ENCODE peak calls at places on chromosomes 5 and 9, in six cellular contexts. One of them, this sample, is unnamed.

GRCh38 chr5:31412324-31412723 is 119.6 kb downstream of the DROSHA start:
- DNase-seq in GM12878: no peak
- DNase-seq in HepG2: no peak
- DNase-seq in K562: no peak
- DNase-seq in H1: no peak
- DNase-seq in HCT116: no peak
- DNase-seq in this sample: no peak

GRCh38 chr9:114097613-114098020 is 1.5 kb downstream of the KIF12 start:
- DNase-seq in GM12878: no peak
- DNase-seq in HepG2: no peak
- DNase-seq in K562: no peak
- DNase-seq in H1: no peak
- DNase-seq in HCT116: no peak
- DNase-seq in this sample: no peak

GRCh38 chr5:79956173-79956670 is 34.8 kb downstream of the MTX3 start:
- DNase-seq in GM12878: no peak
- DNase-seq in HepG2: no peak
- DNase-seq in K562: no peak
- DNase-seq in H1: no peak
- DNase-seq in HCT116: peak
- DNase-seq in this sample: no peak

GRCh38 chr9:83062653-83063527 is at the start of gene RASEF:
- DNase-seq in GM12878: no peak
- DNase-seq in HepG2: no peak
- DNase-seq in K562: no peak
- DNase-seq in H1: peak
- DNase-seq in HCT116: no peak
- DNase-seq in this sample: peak

GRCh38 chr5:54563083-54563761 is 45.7 kb downstream of the SNX18 start:
- DNase-seq in GM12878: no peak
- DNase-seq in HepG2: no peak
- DNase-seq in K562: no peak
- DNase-seq in H1: no peak
- DNase-seq in HCT116: no peak
- DNase-seq in this sample: no peak

GRCh38 chr5:32712463-32713395 is 1.6 kb downstream of the NPR3 start:
- DNase-seq in GM12878: no peak
- DNase-seq in HepG2: no peak
- DNase-seq in K562: no peak
- DNase-seq in H1: peak
- DNase-seq in HCT116: no peak
- DNase-seq in this sample: no peak

GRCh38 chr5:67672633-67673032 is 476.0 kb upstream of the CD180 start:
- DNase-seq in GM12878: no peak
- DNase-seq in HepG2: no peak
- DNase-seq in K562: no peak
- DNase-seq in H1: no peak
- DNase-seq in HCT116: no peak
- DNase-seq in this sample: no peak

GRCh38 chr5:10679336-10679988 is 81.6 kb downstream of the DAP start:
- DNase-seq in GM12878: no peak
- DNase-seq in HepG2: no peak
- DNase-seq in K562: no peak
- DNase-seq in H1: no peak
- DNase-seq in HCT116: no peak
- DNase-seq in this sample: no peak

GRCh38 chr9:36400332-36401178 is 486 bp upstream of the RNF38 start:
- DNase-seq in GM12878: peak
- DNase-seq in HepG2: peak
- DNase-seq in K562: peak
- DNase-seq in H1: peak
- DNase-seq in HCT116: peak
- DNase-seq in this sample: peak

GRCh38 chr5:124979174-124979573 is 232.7 kb upstream of the ZNF608 start:
- DNase-seq in GM12878: no peak
- DNase-seq in HepG2: no peak
- DNase-seq in K562: no peak
- DNase-seq in H1: no peak
- DNase-seq in HCT116: no peak
- DNase-seq in this sample: peak

GRCh38 chr5:141958773-141959172 is 771 bp upstream of the PCDH12 start:
- DNase-seq in GM12878: no peak
- DNase-seq in HepG2: no peak
- DNase-seq in K562: no peak
- DNase-seq in H1: peak
- DNase-seq in HCT116: no peak
- DNase-seq in this sample: no peak

GRCh38 chr9:27280858-27281257 is 16.1 kb downstream of the EQTN start:
- DNase-seq in GM12878: no peak
- DNase-seq in HepG2: no peak
- DNase-seq in K562: no peak
- DNase-seq in H1: no peak
- DNase-seq in HCT116: no peak
- DNase-seq in this sample: no peak

GRCh38 chr5:139788294-139788875 is 7.2 kb upstream of the PSD2 start:
- DNase-seq in GM12878: no peak
- DNase-seq in HepG2: no peak
- DNase-seq in K562: no peak
- DNase-seq in H1: peak
- DNase-seq in HCT116: no peak
- DNase-seq in this sample: no peak

GRCh38 chr5:164306662-164307061 is 801.2 kb downstream of the MAT2B start:
- DNase-seq in GM12878: no peak
- DNase-seq in HepG2: no peak
- DNase-seq in K562: no peak
- DNase-seq in H1: no peak
- DNase-seq in HCT116: no peak
- DNase-seq in this sample: no peak

GRCh38 chr5:150272531-150272930 is 17.0 kb downstream of the CAMK2A start:
- DNase-seq in GM12878: no peak
- DNase-seq in HepG2: peak
- DNase-seq in K562: peak
- DNase-seq in H1: no peak
- DNase-seq in HCT116: no peak
- DNase-seq in this sample: no peak

GRCh38 chr9:2022560-2022959 is 7.4 kb downstream of the SMARCA2 start:
- DNase-seq in GM12878: no peak
- DNase-seq in HepG2: no peak
- DNase-seq in K562: no peak
- DNase-seq in H1: no peak
- DNase-seq in HCT116: no peak
- DNase-seq in this sample: no peak

GRCh38 chr9:19492775-19493173 is 84.0 kb downstream of the ACER2 start:
- DNase-seq in GM12878: no peak
- DNase-seq in HepG2: no peak
- DNase-seq in K562: no peak
- DNase-seq in H1: no peak
- DNase-seq in HCT116: no peak
- DNase-seq in this sample: no peak

GRCh38 chr5:146005723-146006122 is 69.3 kb downstream of the SH3RF2 start:
- DNase-seq in GM12878: no peak
- DNase-seq in HepG2: no peak
- DNase-seq in K562: no peak
- DNase-seq in H1: no peak
- DNase-seq in HCT116: no peak
- DNase-seq in this sample: no peak

GRCh38 chr5:143495124-143495523 is 91.6 kb upstream of the NR3C1 start:
- DNase-seq in GM12878: no peak
- DNase-seq in HepG2: peak
- DNase-seq in K562: no peak
- DNase-seq in H1: no peak
- DNase-seq in HCT116: no peak
- DNase-seq in this sample: no peak

GRCh38 chr5:112419050-112419595 is at the start of gene EPB41L4A:
- DNase-seq in GM12878: no peak
- DNase-seq in HepG2: no peak
- DNase-seq in K562: no peak
- DNase-seq in H1: peak
- DNase-seq in HCT116: no peak
- DNase-seq in this sample: no peak

GRCh38 chr5:35963381-35963843 is 25.0 kb upstream of the CAPSL start:
- DNase-seq in GM12878: no peak
- DNase-seq in HepG2: no peak
- DNase-seq in K562: peak
- DNase-seq in H1: peak
- DNase-seq in HCT116: no peak
- DNase-seq in this sample: peak

GRCh38 chr5:56460681-56461191 is 227.6 kb upstream of the ANKRD55 start:
- DNase-seq in GM12878: no peak
- DNase-seq in HepG2: peak
- DNase-seq in K562: no peak
- DNase-seq in H1: no peak
- DNase-seq in HCT116: no peak
- DNase-seq in this sample: no peak

GRCh38 chr5:61026004-61026403 is 81.0 kb downstream of the NDUFAF2 start:
- DNase-seq in GM12878: no peak
- DNase-seq in HepG2: no peak
- DNase-seq in K562: no peak
- DNase-seq in H1: no peak
- DNase-seq in HCT116: no peak
- DNase-seq in this sample: no peak

GRCh38 chr5:69265931-69266330 is 31.2 kb downstream of the CDK7 start:
- DNase-seq in GM12878: no peak
- DNase-seq in HepG2: peak
- DNase-seq in K562: peak
- DNase-seq in H1: peak
- DNase-seq in HCT116: peak
- DNase-seq in this sample: no peak

GRCh38 chr5:151773979-151774378 is 2.2 kb downstream of the G3BP1 start:
- DNase-seq in GM12878: no peak
- DNase-seq in HepG2: no peak
- DNase-seq in K562: no peak
- DNase-seq in H1: no peak
- DNase-seq in HCT116: no peak
- DNase-seq in this sample: no peak

GRCh38 chr5:151771259-151772028 is at the start of gene G3BP1:
- DNase-seq in GM12878: peak
- DNase-seq in HepG2: peak
- DNase-seq in K562: peak
- DNase-seq in H1: peak
- DNase-seq in HCT116: peak
- DNase-seq in this sample: peak

GRCh38 chr5:151772868-151773561 is 1.3 kb downstream of the G3BP1 start:
- DNase-seq in GM12878: no peak
- DNase-seq in HepG2: no peak
- DNase-seq in K562: no peak
- DNase-seq in H1: no peak
- DNase-seq in HCT116: no peak
- DNase-seq in this sample: no peak

GRCh38 chr5:151772029-151772867 is 494 bp downstream of the G3BP1 start:
- DNase-seq in GM12878: no peak
- DNase-seq in HepG2: peak
- DNase-seq in K562: peak
- DNase-seq in H1: peak
- DNase-seq in HCT116: no peak
- DNase-seq in this sample: no peak

GRCh38 chr5:151775025-151775606 is 3.4 kb downstream of the G3BP1 start:
- DNase-seq in GM12878: no peak
- DNase-seq in HepG2: no peak
- DNase-seq in K562: no peak
- DNase-seq in H1: no peak
- DNase-seq in HCT116: no peak
- DNase-seq in this sample: no peak
- H3K4me3 ChIP-seq in GM12878: peak
- H3K4me3 ChIP-seq in HepG2: peak
- H3K4me3 ChIP-seq in K562: peak
- H3K4me3 ChIP-seq in H1: peak
- H3K4me3 ChIP-seq in HCT116: no peak
- H3K4me3 ChIP-seq in this sample: peak

DNA sequence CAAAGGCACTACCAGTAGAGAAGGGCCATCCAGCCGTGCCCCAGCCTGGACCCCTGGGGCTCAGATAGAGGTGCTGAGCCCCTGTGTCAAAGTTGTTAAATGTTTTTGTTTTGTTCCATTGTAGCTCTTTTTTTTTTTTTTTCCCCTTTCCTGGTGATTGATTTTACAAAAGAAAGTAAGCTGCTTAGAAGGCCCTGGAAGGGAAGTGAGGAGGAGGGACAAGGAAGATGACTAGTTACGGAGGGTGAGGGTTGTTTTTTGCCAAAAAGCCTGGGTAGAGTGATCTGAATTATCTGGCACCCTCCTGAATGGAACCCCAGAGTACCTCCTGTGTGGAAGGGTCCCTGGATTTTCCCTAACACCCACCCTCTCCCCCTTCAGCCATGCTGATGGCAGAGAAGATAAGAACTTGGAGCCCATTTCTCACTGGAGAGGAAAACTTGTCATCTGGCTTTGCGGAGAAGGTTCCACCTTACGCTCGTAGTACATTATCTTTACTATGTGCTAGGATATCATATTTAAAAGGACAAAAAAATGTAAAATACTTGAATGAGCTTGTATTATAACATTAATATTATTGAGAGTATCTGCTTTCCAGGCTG is 33.4 kb downstream of the FAXDC2 start:
- DNase-seq in GM12878: no peak
- DNase-seq in HepG2: no peak
- DNase-seq in K562: no peak
- DNase-seq in H1: no peak
- DNase-seq in HCT116: no peak
- DNase-seq in this sample: no peak
- TF ChIP-seq ZNF274 in GM12878: no peak
- TF ChIP-seq ZNF274 in HepG2: no peak
- TF ChIP-seq ZNF274 in K562: no peak
- TF ChIP-seq ZNF274 in H1: no peak
- TF ChIP-seq ZNF274 in HCT116: no peak
- TF ChIP-seq ZNF274 in this sample: no peak

DNA sequence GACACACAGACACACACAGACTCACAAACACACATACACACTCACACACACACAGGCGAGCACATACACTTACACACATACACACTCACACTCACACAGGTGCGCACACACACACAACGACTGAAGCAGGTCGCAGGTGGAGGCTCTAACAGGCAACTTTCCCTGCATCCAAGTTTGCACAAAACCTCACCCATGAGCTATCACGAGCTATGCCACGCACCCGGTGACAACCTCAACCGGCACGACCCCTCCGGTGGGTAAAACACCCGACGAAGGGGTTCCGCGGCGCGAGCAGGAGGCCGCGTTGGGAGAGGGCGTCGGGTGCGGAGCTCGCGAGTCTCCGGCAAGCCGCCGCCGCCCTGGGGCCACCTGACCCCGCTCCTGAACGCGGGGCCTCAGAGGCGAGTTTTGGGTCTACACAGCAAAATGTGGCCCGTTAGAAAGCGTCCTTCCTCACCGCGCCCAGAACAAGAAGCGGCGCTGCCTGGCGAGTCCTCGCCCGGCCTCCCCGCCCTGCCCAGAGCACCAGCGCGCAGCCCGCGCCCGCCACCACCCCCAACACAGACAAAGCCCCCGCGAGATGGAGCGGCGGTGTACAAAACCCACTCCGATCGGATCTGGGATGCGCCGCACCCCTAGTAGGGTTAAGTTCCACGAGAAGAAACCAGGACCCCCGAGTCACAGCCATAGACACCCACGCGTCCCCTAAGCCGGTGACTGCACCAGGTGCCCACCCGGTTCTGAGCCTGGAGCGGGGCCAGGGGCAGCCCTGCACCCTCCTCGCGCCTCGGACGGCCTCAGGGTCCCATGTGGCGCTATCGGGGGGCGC is 665 bp downstream of the SLC6A3 start:
- DNase-seq in GM12878: no peak
- DNase-seq in HepG2: no peak
- DNase-seq in K562: no peak
- DNase-seq in H1: no peak
- DNase-seq in HCT116: no peak
- DNase-seq in this sample: no peak
- H3K4me3 ChIP-seq in GM12878: no peak
- H3K4me3 ChIP-seq in HepG2: no peak
- H3K4me3 ChIP-seq in K562: no peak
- H3K4me3 ChIP-seq in H1: peak
- H3K4me3 ChIP-seq in HCT116: no peak
- H3K4me3 ChIP-seq in this sample: peak

GRCh38 chr5:1793966-1794895 is 5.4 kb downstream of the MRPL36 start:
- DNase-seq in GM12878: no peak
- DNase-seq in HepG2: peak
- DNase-seq in K562: no peak
- DNase-seq in H1: no peak
- DNase-seq in HCT116: no peak
- DNase-seq in this sample: no peak
- TF ChIP-seq ZNF274 in GM12878: no peak
- TF ChIP-seq ZNF274 in HepG2: no peak
- TF ChIP-seq ZNF274 in K562: no peak
- TF ChIP-seq ZNF274 in H1: no peak
- TF ChIP-seq ZNF274 in HCT116: no peak
- TF ChIP-seq ZNF274 in this sample: no peak